ENCODE peak calls at places on chromosomes 2 and 18, in six cellular contexts. X, U, V, Q, P and Z are unnamed samples. For H3K4me1, the result is how much of the 10 kb centered on the place peaks cover.

GRCh38 chr2:105868060-105868459 is 123.3 kb downstream of the NCK2 start:
- DNase-seq in X (no peak), U (no peak), V (no peak), Q (no peak), P (no peak), Z (no peak)

GRCh38 chr2:219261024-219261855 is 7.5 kb upstream of the TUBA4A start:
- DNase-seq in X (no peak), U (peak), V (no peak), Q (no peak), P (no peak), Z (no peak)

GRCh38 chr2:191797937-191798873 is 48.7 kb downstream of the CAVIN2 start:
- DNase-seq in X (no peak), U (no peak), V (no peak), Q (no peak), P (no peak), Z (no peak)

GRCh38 chr2:46493241-46493970 is 14.0 kb downstream of the TMEM247 start:
- DNase-seq in X (peak), U (no peak), V (no peak), Q (no peak), P (no peak), Z (no peak)

GRCh38 chr2:174681983-174682577 is 82.2 kb downstream of the CHRNA1 start:
- DNase-seq in X (no peak), U (peak), V (no peak), Q (peak), P (peak), Z (no peak)

GRCh38 chr18:76620326-76620813 is 125.3 kb upstream of the ZNF516 start:
- DNase-seq in X (peak), U (peak), V (peak), Q (peak), P (peak), Z (no peak)

GRCh38 chr2:177147093-177147694 is 65.4 kb upstream of the HNRNPA3 start:
- DNase-seq in X (peak), U (no peak), V (no peak), Q (no peak), P (no peak), Z (no peak)

GRCh38 chr2:134866498-134867099 is 28.2 kb downstream of the ACMSD start:
- DNase-seq in X (peak), U (no peak), V (no peak), Q (no peak), P (no peak), Z (no peak)

GRCh38 chr2:135694711-135695110 is 46.9 kb upstream of the UBXN4 start:
- DNase-seq in X (peak), U (no peak), V (no peak), Q (no peak), P (no peak), Z (no peak)

GRCh38 chr2:219386532-219387280 is 1.0 kb downstream of the DNPEP start:
- DNase-seq in X (no peak), U (no peak), V (no peak), Q (no peak), P (no peak), Z (no peak)

GRCh38 chr2:9187620-9188214 is 18.9 kb upstream of the ASAP2 start:
- DNase-seq in X (peak), U (no peak), V (no peak), Q (no peak), P (no peak), Z (no peak)

GRCh38 chr2:233047206-233047605 is 12.9 kb upstream of the INPP5D start:
- DNase-seq in X (no peak), U (peak), V (no peak), Q (no peak), P (no peak), Z (no peak)

GRCh38 chr2:46836295-46837111 is 79.1 kb downstream of the MCFD2 start:
- DNase-seq in X (peak), U (no peak), V (no peak), Q (no peak), P (no peak), Z (no peak)

GRCh38 chr18:33469699-33470098 is 29.2 kb upstream of the CCDC178 start:
- DNase-seq in X (no peak), U (no peak), V (no peak), Q (no peak), P (no peak), Z (no peak)

GRCh38 chr2:62144689-62145477 is 51.0 kb upstream of the B3GNT2 start:
- DNase-seq in X (no peak), U (no peak), V (no peak), Q (no peak), P (no peak), Z (no peak)

GRCh38 chr2:62140785-62141740 is 54.9 kb upstream of the B3GNT2 start:
- DNase-seq in X (no peak), U (no peak), V (no peak), Q (no peak), P (no peak), Z (no peak)

GRCh38 chr2:62142054-62142453 is 53.9 kb upstream of the B3GNT2 start:
- DNase-seq in X (no peak), U (no peak), V (no peak), Q (no peak), P (no peak), Z (no peak)

GRCh38 chr2:62145478-62146100 is 50.3 kb upstream of the B3GNT2 start:
- DNase-seq in X (no peak), U (no peak), V (no peak), Q (no peak), P (no peak), Z (no peak)

DNA sequence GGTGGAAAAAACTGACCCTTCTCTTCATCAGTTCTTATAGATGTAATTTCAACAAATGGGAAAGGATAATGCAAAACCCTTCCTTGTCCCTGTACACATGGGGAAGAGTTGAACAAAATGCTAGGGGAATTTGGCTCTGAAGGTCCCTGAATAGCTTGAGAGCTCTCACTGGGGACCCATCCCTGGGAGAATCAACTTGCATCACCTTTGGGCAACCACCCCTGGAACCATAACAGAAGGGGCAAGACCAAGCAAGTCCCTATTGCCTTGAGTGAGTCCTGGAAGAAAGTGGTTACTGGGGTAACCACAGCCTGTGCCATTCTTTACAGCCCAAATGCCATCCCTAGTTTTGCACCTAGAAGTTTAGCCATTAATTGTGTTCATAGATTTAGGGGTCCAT is 52.2 kb upstream of the B3GNT2 start:
- DNase-seq in X (no peak), U (no peak), V (no peak), Q (no peak), P (no peak), Z (no peak)
- H3K4me3 ChIP-seq in X (no peak), U (no peak), V (no peak), Q (no peak), P (no peak), Z (no peak)

GRCh38 chr2:237131749-237132148 is 46.1 kb downstream of the COPS8 start:
- DNase-seq in X (no peak), U (no peak), V (no peak), Q (no peak), P (no peak), Z (no peak)
- H3K4me1 ChIP-seq in X (under half), U (under half), V (under half), Q (under half), P (under half), Z (under half)

DNA sequence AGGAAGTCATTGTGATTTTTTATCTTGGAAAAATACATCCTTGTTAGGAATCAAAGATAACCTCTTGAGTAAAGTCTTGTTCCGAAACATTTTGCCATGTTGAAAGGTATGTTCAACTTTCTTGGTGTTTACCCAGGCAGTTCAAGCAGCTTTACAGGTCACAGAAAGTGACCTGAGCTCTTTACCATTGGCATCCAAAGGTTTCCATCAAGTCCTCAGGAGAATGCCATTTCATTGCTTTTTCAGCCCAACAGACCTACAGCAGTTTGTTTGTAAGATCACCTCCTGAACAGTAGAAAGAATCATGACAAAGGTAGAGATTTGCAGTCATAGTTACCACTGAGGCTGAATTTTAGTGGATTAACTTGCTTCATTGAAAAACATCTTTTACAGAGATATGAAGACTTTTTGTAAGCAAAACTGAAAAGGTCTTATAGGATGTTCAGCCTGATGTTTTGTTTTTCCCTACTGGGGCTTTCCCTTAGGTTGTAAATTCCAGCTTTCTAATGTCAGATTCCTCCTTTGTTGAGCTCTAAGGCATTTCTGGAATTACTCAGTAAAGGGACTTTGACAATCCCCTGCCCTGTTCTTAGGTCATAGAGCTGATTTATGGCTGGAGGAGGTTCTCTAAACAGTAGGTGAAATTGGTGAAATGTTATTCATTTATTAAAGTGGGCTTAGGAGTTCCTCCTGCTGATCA is 236.8 kb upstream of the RBMS1 start:
- DNase-seq in X (no peak), U (no peak), V (no peak), Q (no peak), P (no peak), Z (no peak)
- H3K27ac ChIP-seq in X (no peak), U (no peak), V (no peak), Q (no peak), P (no peak), Z (no peak)

GRCh38 chr2:120920438-120920814 is 184.8 kb downstream of the GLI2 start:
- DNase-seq in X (no peak), U (no peak), V (no peak), Q (no peak), P (no peak), Z (no peak)
- H3K4me3 ChIP-seq in X (no peak), U (no peak), V (no peak), Q (peak), P (no peak), Z (no peak)

DNA sequence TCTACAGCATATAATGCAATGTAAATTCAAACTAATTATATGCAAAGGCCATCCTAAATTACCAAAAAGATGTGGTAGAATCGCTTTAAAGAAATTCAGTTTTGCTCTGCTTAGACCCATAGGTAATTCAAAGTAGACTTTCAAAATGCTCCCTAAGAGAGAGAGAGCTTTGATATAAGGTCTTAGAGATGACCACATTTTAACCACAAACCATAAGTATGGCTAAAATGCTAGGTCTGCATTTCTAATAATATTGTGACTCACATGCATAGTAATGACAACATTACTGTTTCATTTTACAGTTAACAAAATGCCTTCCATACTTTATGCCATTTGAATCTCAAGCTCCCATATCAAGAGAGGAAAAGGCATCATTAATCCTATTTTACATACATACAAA is 144.5 kb downstream of the RAD51AP2 start:
- DNase-seq in X (peak), U (no peak), V (no peak), Q (no peak), P (no peak), Z (no peak)
- H3K4me1 ChIP-seq in X (under half), U (under half), V (under half), Q (under half), P (under half), Z (under half)